ENCODE peak calls at places on chromosomes 7 and 10, in seven cellular contexts. H is AG20443; T is iPS-NIHi11; D is stimulated activated CD8-positive, alpha-beta memory T cell treated with anti-CD3 and anti-CD28 coated beads, Interleukin-4, amount 100 ng/mL, for 1 hour; Q is hypothalamus; O is NCI-H748 treated with DMSO at 0.1 percent for 48 hours; A is A549. W is an unnamed sample.

GRCh38 chr10:71688256-71688655 is 31.3 kb downstream of the C10orf105 start:
- DNase-seq in H (no peak), T (no peak), D (no peak), Q (no peak), O (no peak), A (no peak), W (no peak)

GRCh38 chr10:94299417-94299816 is 63.3 kb downstream of the NOC3L start:
- DNase-seq in H (peak; percentile 46), T (no peak), D (no peak), Q (no peak), O (no peak), A (no peak), W (no peak)

GRCh38 chr7:153109561-153109960 is 350.0 kb downstream of the ACTR3B start:
- DNase-seq in H (no peak), T (no peak), D (no peak), Q (no peak), O (no peak), A (no peak), W (peak; percentile 28)

GRCh38 chr7:320297-320696 is 30.3 kb downstream of the FOXL3 start:
- DNase-seq in H (no peak), T (no peak), D (no peak), Q (no peak), O (no peak), A (no peak), W (no peak)

GRCh38 chr7:36396150-36396549 is 6.5 kb downstream of the ANLN start:
- DNase-seq in H (no peak), T (no peak), D (no peak), Q (no peak), O (no peak), A (no peak), W (no peak)

GRCh38 chr10:67837519-67838314 is at the start of gene DNAJC12:
- DNase-seq in H (peak; percentile 39), T (peak; percentile 46), D (no peak), Q (no peak), O (peak; percentile 58), A (peak; percentile 56), W (no peak)

GRCh38 chr10:132536241-132536963 is 1.2 kb upstream of the INPP5A start:
- DNase-seq in H (peak; percentile 42), T (no peak), D (no peak), Q (no peak), O (no peak), A (no peak), W (peak; percentile 88)

GRCh38 chr10:78408671-78409472 is 375.2 kb downstream of the RPS24 start:
- DNase-seq in H (no peak), T (no peak), D (no peak), Q (peak; percentile 66), O (no peak), A (no peak), W (no peak)

GRCh38 chr10:97676770-97677581 is 10.1 kb downstream of the AVPI1 start:
- DNase-seq in H (peak; percentile 74), T (peak; percentile 86), D (no peak), Q (no peak), O (peak; percentile 5), A (peak; percentile 83), W (no peak)

GRCh38 chr10:61279400-61279799 is 173.8 kb downstream of the TMEM26 start:
- DNase-seq in H (no peak), T (no peak), D (no peak), Q (no peak), O (no peak), A (no peak), W (no peak)

GRCh38 chr10:132520147-132520811 is 17.3 kb upstream of the INPP5A start:
- DNase-seq in H (peak; percentile 55), T (no peak), D (no peak), Q (no peak), O (no peak), A (no peak), W (peak; percentile 6)

GRCh38 chr10:47026301-47027107 is 115.3 kb downstream of the PTPN20 start:
- DNase-seq in H (no peak), T (no peak), D (no peak), Q (no peak), O (no peak), A (no peak), W (no peak)

GRCh38 chr7:36430171-36430570 is 40.5 kb downstream of the ANLN start:
- DNase-seq in H (no peak), T (no peak), D (no peak), Q (no peak), O (no peak), A (no peak), W (no peak)

GRCh38 chr10:114603943-114604342 is 54.1 kb downstream of the ABLIM1 start:
- DNase-seq in H (no peak), T (no peak), D (no peak), Q (no peak), O (no peak), A (no peak), W (no peak)

GRCh38 chr10:47447740-47448139 is 36.2 kb downstream of the ANXA8 start:
- DNase-seq in H (no peak), T (no peak), D (no peak), Q (no peak), O (no peak), A (no peak), W (no peak)

GRCh38 chr10:15341502-15342128 is 29.5 kb downstream of the FAM171A1 start:
- DNase-seq in H (no peak), T (no peak), D (no peak), Q (no peak), O (no peak), A (no peak), W (no peak)

GRCh38 chr7:17989546-17989945 is 38.1 kb downstream of the PRPS1L1 start:
- DNase-seq in H (peak; percentile 17), T (no peak), D (no peak), Q (no peak), O (no peak), A (no peak), W (no peak)

GRCh38 chr10:31321396-31321941 is 2.5 kb downstream of the ZEB1 start:
- DNase-seq in H (no peak), T (no peak), D (no peak), Q (no peak), O (peak; percentile 29), A (no peak), W (peak; percentile 50)

GRCh38 chr7:5695037-5695708 is 86.3 kb downstream of the RNF216 start:
- DNase-seq in H (peak; percentile 69), T (no peak), D (peak; percentile 54), Q (no peak), O (no peak), A (no peak), W (peak; percentile 95)

GRCh38 chr7:28533731-28534531 is 121.6 kb downstream of the CREB5 start:
- DNase-seq in H (peak; percentile 19), T (no peak), D (no peak), Q (no peak), O (no peak), A (no peak), W (peak; percentile 18)

GRCh38 chr10:102393411-102394078 is 2.0 kb upstream of the NFKB2 start:
- DNase-seq in H (no peak), T (peak; percentile 90), D (no peak), Q (no peak), O (no peak), A (no peak), W (peak; percentile 95)

GRCh38 chr10:26334932-26335573 is 103.1 kb upstream of the APBB1IP start:
- DNase-seq in H (peak; percentile 67), T (peak; percentile 77), D (peak; percentile 41), Q (no peak), O (peak; percentile 34), A (peak; percentile 54), W (peak; percentile 23)

GRCh38 chr10:17783751-17784150 is 25.4 kb upstream of the MRC1 start:
- DNase-seq in H (no peak), T (no peak), D (no peak), Q (no peak), O (no peak), A (no peak), W (no peak)

W was measured in posterior cingulate gyrus.